ENCODE peak calls at places on chromosomes 12 and 14, in seven cellular contexts. O is heart left ventricle; J is stimulated activated CD8-positive, alpha-beta memory T cell treated with anti-CD3 and anti-CD28 coated beads, Interleukin-12 subunit alpha, Interleukin-12 subunit beta, amount 100 ng/mL, for 4 hours; T is G401; A is brain microvascular endothelial cell; M is upper lobe of right lung; L is stimulated activated CD4-positive, alpha-beta T cell treated with anti-CD3 and anti-CD28 coated beads, Interleukin-12 subunit alpha, Interleukin-12 subunit beta, amount 100 ng/mL, for 48 hours. G is an unnamed sample.

GRCh38 chr12:31582155-31582554 is 8.8 kb downstream of the DENND5B start:
- DNase-seq in O (no peak), J (no peak), T (no peak), A (peak), M (no peak), L (no peak), G (no peak)

GRCh38 chr12:67455236-67455635 is 186.1 kb downstream of the CAND1 start:
- DNase-seq in O (no peak), J (no peak), T (no peak), A (no peak), M (no peak), L (no peak), G (no peak)

GRCh38 chr14:74293621-74294020 is 9.1 kb downstream of the ABCD4 start:
- DNase-seq in O (no peak), J (no peak), T (no peak), A (no peak), M (no peak), L (no peak), G (no peak)

GRCh38 chr14:54257424-54257823 is 139.4 kb upstream of the CDKN3 start:
- DNase-seq in O (no peak), J (no peak), T (peak), A (no peak), M (no peak), L (no peak), G (peak)

GRCh38 chr12:23853640-23854039 is 95.8 kb downstream of the SOX5 start:
- DNase-seq in O (no peak), J (no peak), T (no peak), A (no peak), M (no peak), L (no peak), G (no peak)

GRCh38 chr12:2248087-2248900 is 195.5 kb downstream of the CACNA1C start:
- DNase-seq in O (no peak), J (no peak), T (peak), A (no peak), M (no peak), L (no peak), G (no peak)

GRCh38 chr14:104388631-104389325 is 190.8 kb upstream of the C14orf180 start:
- DNase-seq in O (peak), J (no peak), T (no peak), A (no peak), M (peak), L (no peak), G (no peak)

GRCh38 chr12:62605972-62606371 is 139.3 kb downstream of the MON2 start:
- DNase-seq in O (no peak), J (no peak), T (peak), A (no peak), M (no peak), L (no peak), G (no peak)

GRCh38 chr12:49892732-49893317 is 10.9 kb downstream of the FAIM2 start:
- DNase-seq in O (no peak), J (no peak), T (no peak), A (no peak), M (no peak), L (no peak), G (no peak)

GRCh38 chr12:26121323-26121740 is 3.5 kb downstream of the BHLHE41 start:
- DNase-seq in O (no peak), J (no peak), T (peak), A (no peak), M (no peak), L (no peak), G (no peak)

GRCh38 chr12:113231275-113232231 is 10.3 kb downstream of the TPCN1 start:
- DNase-seq in O (no peak), J (no peak), T (no peak), A (peak), M (peak), L (no peak), G (no peak)

GRCh38 chr12:14716848-14717444 is 20.5 kb upstream of the GUCY2C start:
- DNase-seq in O (no peak), J (no peak), T (peak), A (peak), M (no peak), L (peak), G (peak)

GRCh38 chr14:91246051-91246852 is 1.7 kb upstream of the GPR68 start:
- DNase-seq in O (no peak), J (peak), T (no peak), A (no peak), M (no peak), L (peak), G (no peak)

GRCh38 chr14:22200977-22201605 is 387.9 kb downstream of the DAD1 start:
- DNase-seq in O (no peak), J (no peak), T (peak), A (peak), M (no peak), L (no peak), G (peak)

GRCh38 chr12:112900298-112901145 is 6.2 kb upstream of the OAS1 start:
- DNase-seq in O (no peak), J (no peak), T (peak), A (peak), M (no peak), L (peak), G (peak)

GRCh38 chr12:55797068-55797467 is 20.5 kb downstream of the SARNP start:
- DNase-seq in O (no peak), J (no peak), T (peak), A (peak), M (no peak), L (no peak), G (peak)

GRCh38 chr12:28104893-28105864 is 85.1 kb upstream of the CCDC91 start:
- DNase-seq in O (no peak), J (no peak), T (no peak), A (no peak), M (no peak), L (no peak), G (no peak)

GRCh38 chr14:54579606-54580005 is 12.7 kb downstream of the SAMD4A start:
- DNase-seq in O (no peak), J (no peak), T (no peak), A (peak), M (no peak), L (no peak), G (no peak)